ENCODE peak calls at places on chromosomes 3 and 15, in four cellular contexts. P is Caki2; J is EL; T is stimulated activated naive B cell treated with anti-CD40 and anti-IgM and Interleukin-4, amounts not matched to agents 10 μg/mL and 1 μg/mL and 100 μg/mL, for 72 hours. R is an unnamed sample.
A peak's percentile ranks its signal among the peaks of the same experiment; 100 is the strongest.

GRCh38 chr3:194205675-194206133 is 69.8 kb downstream of the HES1 start:
- DNase-seq in P (no peak), J (no peak), T (peak; percentile 45), R (peak; percentile 38)

GRCh38 chr3:171747223-171747920 is 62.9 kb downstream of the PLD1 start:
- DNase-seq in P (no peak), J (no peak), T (no peak), R (no peak)

GRCh38 chr3:49839193-49839809 is 17.1 kb downstream of the TRAIP start:
- DNase-seq in J (peak; percentile 70), T (peak; percentile 42), P (peak; percentile 26), R (peak; percentile 29)

GRCh38 chr3:10347648-10348403 is 26.9 kb upstream of the SEC13 start:
- DNase-seq in J (no peak), P (no peak), T (no peak), R (no peak)

GRCh38 chr15:39502048-39502447 is 78.8 kb upstream of the THBS1 start:
- DNase-seq in J (no peak), P (no peak), T (no peak), R (peak; percentile 17)

GRCh38 chr3:148006508-148006907 is 597.3 kb downstream of the ZIC1 start:
- DNase-seq in P (peak; percentile 2), J (peak; percentile 71), T (no peak), R (no peak)

GRCh38 chr3:183653209-183654064 is 18.0 kb downstream of the KLHL24 start:
- DNase-seq in T (no peak), P (peak; percentile 50), J (no peak), R (no peak)

GRCh38 chr3:64489361-64490044 is 198.3 kb downstream of the ADAMTS9 start:
- DNase-seq in J (no peak), T (no peak), P (peak; percentile 58), R (peak; percentile 74)

GRCh38 chr3:45929042-45929679 is 14.1 kb upstream of the CXCR6 start:
- DNase-seq in T (peak; percentile 64), P (peak; percentile 41), J (peak; percentile 48), R (no peak)

GRCh38 chr3:16536344-16536663 is 22.8 kb upstream of the RFTN1 start:
- DNase-seq in J (no peak), T (no peak), P (no peak), R (no peak)

GRCh38 chr15:88878720-88879184 is 16.6 kb downstream of the HAPLN3 start:
- DNase-seq in T (no peak), J (peak; percentile 52), P (no peak), R (peak; percentile 79)

GRCh38 chr3:148090156-148090555 is 607.5 kb upstream of the AGTR1 start:
- DNase-seq in T (no peak), P (no peak), J (no peak), R (no peak)

GRCh38 chr3:167406876-167407492 is 26.9 kb upstream of the ZBBX start:
- DNase-seq in T (peak; percentile 1), J (peak; percentile 9), P (peak; percentile 54), R (no peak)

GRCh38 chr3:97981886-97982285 is 9.7 kb upstream of the RIOX2 start:
- DNase-seq in J (no peak), P (peak; percentile 15), T (no peak), R (no peak)

GRCh38 chr15:62389887-62390792 is 225.1 kb upstream of the C2CD4B start:
- DNase-seq in J (peak; percentile 76), T (peak; percentile 58), P (peak; percentile 72), R (peak; percentile 81)

GRCh38 chr15:69324031-69324430 is 25.3 kb downstream of the PAQR5 start:
- DNase-seq in J (no peak), T (no peak), P (no peak), R (no peak)

GRCh38 chr3:169118666-169119370 is 544.7 kb downstream of the MECOM start:
- DNase-seq in J (peak; percentile 12), T (no peak), P (no peak), R (no peak)

GRCh38 chr15:63348392-63348791 is 33.3 kb downstream of the CA12 start:
- DNase-seq in T (no peak), J (peak; percentile 70), P (peak; percentile 67), R (peak; percentile 32)

GRCh38 chr3:102038477-102039142 is 189.3 kb downstream of the NFKBIZ start:
- DNase-seq in J (no peak), T (peak; percentile 69), P (no peak), R (no peak)

GRCh38 chr3:101070260-101071121 is 77.3 kb upstream of the ABI3BP start:
- DNase-seq in P (peak; percentile 30), T (peak; percentile 2), J (peak; percentile 38), R (peak; percentile 4)

GRCh38 chr3:127889461-127889863 is 25.6 kb upstream of the KBTBD12 start:
- DNase-seq in T (no peak), P (no peak), J (peak; percentile 43), R (no peak)